ENCODE peak calls at places on chromosome 22, in five cellular contexts. One of them, this sample, is unnamed.

GRCh38 chr22:22027955-22028354 is 45.4 kb upstream of the TOP3B start:
- DNase-seq in coronary artery: no peak
- DNase-seq in fibroblast of mammary gland: no peak
- DNase-seq in foreskin fibroblast: no peak
- DNase-seq in ascending aorta: no peak
- DNase-seq in this sample: no peak

GRCh38 chr22:41722496-41722895 is 23.2 kb downstream of the MEI1 start:
- DNase-seq in foreskin fibroblast: no peak
- DNase-seq in ascending aorta: no peak
- DNase-seq in fibroblast of mammary gland: no peak
- DNase-seq in coronary artery: no peak
- DNase-seq in this sample: no peak

GRCh38 chr22:27136596-27136995 is 479.2 kb downstream of the MIAT start:
- DNase-seq in fibroblast of mammary gland: no peak
- DNase-seq in foreskin fibroblast: no peak
- DNase-seq in ascending aorta: no peak
- DNase-seq in coronary artery: no peak
- DNase-seq in this sample: no peak

GRCh38 chr22:41021039-41021654 is 70.0 kb downstream of the RBX1 start:
- DNase-seq in foreskin fibroblast: no peak
- DNase-seq in fibroblast of mammary gland: no peak
- DNase-seq in coronary artery: no peak
- DNase-seq in ascending aorta: peak
- DNase-seq in this sample: no peak

GRCh38 chr22:23763579-23764331 is 965 bp downstream of the C22orf15 start:
- DNase-seq in ascending aorta: no peak
- DNase-seq in fibroblast of mammary gland: no peak
- DNase-seq in foreskin fibroblast: no peak
- DNase-seq in coronary artery: peak
- DNase-seq in this sample: no peak

GRCh38 chr22:39236321-39237275 is 8.2 kb downstream of the PDGFB start:
- DNase-seq in coronary artery: no peak
- DNase-seq in ascending aorta: no peak
- DNase-seq in fibroblast of mammary gland: no peak
- DNase-seq in foreskin fibroblast: no peak
- DNase-seq in this sample: peak

GRCh38 chr22:38973289-38974169 is 8.6 kb upstream of the APOBEC3B start:
- DNase-seq in fibroblast of mammary gland: peak
- DNase-seq in coronary artery: no peak
- DNase-seq in foreskin fibroblast: peak
- DNase-seq in ascending aorta: no peak
- DNase-seq in this sample: peak

GRCh38 chr22:36197065-36197440 is 4.6 kb downstream of the APOL4 start:
- DNase-seq in coronary artery: peak
- DNase-seq in ascending aorta: peak
- DNase-seq in foreskin fibroblast: no peak
- DNase-seq in fibroblast of mammary gland: peak
- DNase-seq in this sample: peak

GRCh38 chr22:19691721-19692341 is 22.5 kb upstream of the SEPTIN5 start:
- DNase-seq in foreskin fibroblast: peak
- DNase-seq in ascending aorta: peak
- DNase-seq in coronary artery: no peak
- DNase-seq in fibroblast of mammary gland: peak
- DNase-seq in this sample: peak

GRCh38 chr22:17808688-17809403 is 34.6 kb upstream of the BID start:
- DNase-seq in coronary artery: no peak
- DNase-seq in fibroblast of mammary gland: no peak
- DNase-seq in foreskin fibroblast: no peak
- DNase-seq in ascending aorta: no peak
- DNase-seq in this sample: peak

GRCh38 chr22:23622634-23623033 is 9.5 kb downstream of the DRICH1 start:
- DNase-seq in ascending aorta: no peak
- DNase-seq in fibroblast of mammary gland: no peak
- DNase-seq in coronary artery: no peak
- DNase-seq in foreskin fibroblast: peak
- DNase-seq in this sample: no peak

GRCh38 chr22:38866024-38866398 is 6.0 kb downstream of the CBX6 start:
- DNase-seq in ascending aorta: peak
- DNase-seq in fibroblast of mammary gland: no peak
- DNase-seq in coronary artery: no peak
- DNase-seq in foreskin fibroblast: no peak
- DNase-seq in this sample: no peak

GRCh38 chr22:20991252-20992055 is 9.4 kb downstream of the LZTR1 start:
- DNase-seq in coronary artery: no peak
- DNase-seq in ascending aorta: no peak
- DNase-seq in foreskin fibroblast: no peak
- DNase-seq in fibroblast of mammary gland: no peak
- DNase-seq in this sample: no peak

GRCh38 chr22:19943665-19944026 is 2.0 kb upstream of the TXNRD2 start:
- DNase-seq in coronary artery: peak
- DNase-seq in fibroblast of mammary gland: peak
- DNase-seq in ascending aorta: no peak
- DNase-seq in foreskin fibroblast: peak
- DNase-seq in this sample: peak

GRCh38 chr22:27517361-27517760 is 284.2 kb downstream of the MN1 start:
- DNase-seq in foreskin fibroblast: no peak
- DNase-seq in ascending aorta: no peak
- DNase-seq in fibroblast of mammary gland: no peak
- DNase-seq in coronary artery: no peak
- DNase-seq in this sample: no peak

GRCh38 chr22:19287076-19287724 is 4.3 kb downstream of the CLTCL1 start:
- DNase-seq in foreskin fibroblast: no peak
- DNase-seq in fibroblast of mammary gland: peak
- DNase-seq in coronary artery: no peak
- DNase-seq in ascending aorta: no peak
- DNase-seq in this sample: peak

DNA sequence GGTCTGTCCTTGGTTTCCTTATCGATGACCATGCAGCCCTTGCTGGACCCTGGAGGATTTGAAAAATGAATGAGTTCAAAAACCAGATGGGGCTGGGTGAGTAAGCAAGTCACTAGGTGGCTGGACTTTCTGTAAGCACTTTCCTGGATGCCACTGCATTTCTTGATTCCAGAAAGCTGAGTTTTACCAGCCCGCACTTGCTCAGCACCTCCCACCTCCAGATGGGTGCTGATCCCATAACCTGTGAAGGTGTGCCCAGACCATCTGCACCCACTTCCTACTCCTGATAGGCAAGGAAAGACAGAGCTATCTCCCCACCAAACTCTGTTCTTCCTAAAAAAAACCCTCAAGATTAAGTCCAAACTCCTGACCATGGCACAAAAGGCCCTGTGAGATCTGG is 21.1 kb downstream of the ASCC2 start:
- DNase-seq in fibroblast of mammary gland: no peak
- DNase-seq in ascending aorta: no peak
- DNase-seq in foreskin fibroblast: no peak
- DNase-seq in coronary artery: no peak
- DNase-seq in this sample: no peak
- TF ChIP-seq CTCF in fibroblast of mammary gland: no peak
- TF ChIP-seq CTCF in ascending aorta: no peak
- TF ChIP-seq CTCF in foreskin fibroblast: no peak
- TF ChIP-seq CTCF in coronary artery: no peak
- TF ChIP-seq CTCF in this sample: no peak

GRCh38 chr22:30694171-30694637 is 470 bp upstream of the OSBP2 start:
- DNase-seq in fibroblast of mammary gland: peak
- DNase-seq in foreskin fibroblast: no peak
- DNase-seq in coronary artery: no peak
- DNase-seq in ascending aorta: peak
- DNase-seq in this sample: no peak

GRCh38 chr22:30697975-30698374 is 3.3 kb downstream of the OSBP2 start:
- DNase-seq in fibroblast of mammary gland: no peak
- DNase-seq in foreskin fibroblast: no peak
- DNase-seq in ascending aorta: no peak
- DNase-seq in coronary artery: no peak
- DNase-seq in this sample: no peak

GRCh38 chr22:30695351-30695762 is 683 bp downstream of the OSBP2 start:
- DNase-seq in coronary artery: no peak
- DNase-seq in fibroblast of mammary gland: no peak
- DNase-seq in foreskin fibroblast: no peak
- DNase-seq in ascending aorta: no peak
- DNase-seq in this sample: no peak

GRCh38 chr22:30695871-30696655 is 1.4 kb downstream of the OSBP2 start:
- DNase-seq in ascending aorta: no peak
- DNase-seq in fibroblast of mammary gland: no peak
- DNase-seq in foreskin fibroblast: no peak
- DNase-seq in coronary artery: no peak
- DNase-seq in this sample: no peak

GRCh38 chr22:30694638-30695350 is at the start of gene OSBP2:
- DNase-seq in foreskin fibroblast: no peak
- DNase-seq in fibroblast of mammary gland: no peak
- DNase-seq in coronary artery: no peak
- DNase-seq in ascending aorta: peak
- DNase-seq in this sample: no peak
- TF ChIP-seq CTCF in foreskin fibroblast: no peak
- TF ChIP-seq CTCF in fibroblast of mammary gland: no peak
- TF ChIP-seq CTCF in coronary artery: no peak
- TF ChIP-seq CTCF in ascending aorta: no peak
- TF ChIP-seq CTCF in this sample: no peak

DNA sequence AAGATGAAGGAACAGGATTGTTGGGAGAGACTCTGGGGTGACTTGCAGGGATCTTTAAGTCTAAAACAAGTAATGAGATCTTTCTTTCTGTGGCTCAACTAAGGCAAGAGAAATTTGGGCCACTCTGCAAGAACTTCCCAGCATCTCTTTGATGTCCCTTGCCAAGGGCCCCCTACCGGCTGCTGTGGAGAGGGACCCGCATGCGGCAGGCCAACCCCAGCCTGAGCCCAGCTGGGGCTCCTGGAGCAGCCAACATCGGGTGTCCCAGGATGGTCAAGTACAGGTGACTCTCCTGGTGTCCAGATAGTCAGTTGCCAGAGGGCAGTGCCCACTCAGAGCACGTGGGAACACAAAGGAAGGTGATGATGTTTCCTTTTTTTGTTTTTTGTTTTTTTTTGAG is 363.2 kb downstream of the TBC1D22A start:
- DNase-seq in ascending aorta: no peak
- DNase-seq in foreskin fibroblast: no peak
- DNase-seq in coronary artery: no peak
- DNase-seq in fibroblast of mammary gland: peak
- DNase-seq in this sample: no peak
- TF ChIP-seq CTCF in ascending aorta: no peak
- TF ChIP-seq CTCF in foreskin fibroblast: no peak
- TF ChIP-seq CTCF in coronary artery: no peak
- TF ChIP-seq CTCF in fibroblast of mammary gland: peak
- TF ChIP-seq CTCF in this sample: peak

DNA sequence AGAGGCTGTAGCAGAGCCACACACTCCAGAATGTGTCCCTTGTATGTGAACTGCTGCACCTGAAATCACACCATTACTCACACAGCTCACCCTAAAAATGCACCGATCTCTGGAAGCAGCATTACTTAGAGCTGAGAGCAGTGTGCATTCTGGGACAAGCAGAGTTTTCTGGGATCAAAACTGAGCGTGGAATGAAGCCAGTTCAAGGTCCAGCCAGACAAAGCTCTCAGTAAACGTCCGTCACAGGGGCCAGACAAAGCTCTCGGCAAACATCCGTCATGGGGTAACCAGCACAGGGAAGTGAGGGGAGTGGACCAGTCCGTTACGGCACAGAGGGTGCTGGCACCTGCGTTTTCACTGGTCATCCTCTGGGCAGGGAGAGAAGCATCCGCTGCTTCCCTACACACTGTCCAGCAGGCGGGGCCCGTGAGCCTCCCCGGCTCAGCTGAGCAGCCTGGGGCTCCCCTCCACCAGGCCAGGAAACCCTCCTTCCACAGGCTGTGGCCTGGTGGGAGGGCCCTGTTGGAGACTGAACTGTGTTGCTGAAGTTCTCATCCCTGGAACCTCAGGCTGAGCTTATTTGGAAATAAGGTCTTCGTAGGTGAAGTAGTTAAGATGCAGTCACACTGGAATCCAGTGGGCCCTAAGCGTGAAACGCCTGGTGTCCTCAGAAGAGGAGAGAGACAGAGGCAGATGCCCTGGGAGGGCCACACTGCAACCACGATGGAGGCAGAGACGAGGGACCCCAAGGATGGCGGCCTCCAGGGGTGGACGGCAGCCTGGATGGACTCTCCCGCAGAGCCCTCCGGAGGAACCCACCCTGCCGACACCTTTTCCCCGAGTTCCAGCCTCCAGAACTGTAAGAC is 883.9 kb downstream of the BRD1 start:
- DNase-seq in ascending aorta: peak
- DNase-seq in coronary artery: peak
- DNase-seq in fibroblast of mammary gland: no peak
- DNase-seq in foreskin fibroblast: no peak
- DNase-seq in this sample: no peak
- TF ChIP-seq CTCF in ascending aorta: no peak
- TF ChIP-seq CTCF in coronary artery: no peak
- TF ChIP-seq CTCF in fibroblast of mammary gland: no peak
- TF ChIP-seq CTCF in foreskin fibroblast: no peak
- TF ChIP-seq CTCF in this sample: no peak

GRCh38 chr22:31199187-31199586 is 12.9 kb upstream of the LIMK2 start:
- DNase-seq in foreskin fibroblast: no peak
- DNase-seq in fibroblast of mammary gland: no peak
- DNase-seq in coronary artery: no peak
- DNase-seq in ascending aorta: no peak
- DNase-seq in this sample: no peak
- TF ChIP-seq CTCF in foreskin fibroblast: no peak
- TF ChIP-seq CTCF in fibroblast of mammary gland: no peak
- TF ChIP-seq CTCF in coronary artery: no peak
- TF ChIP-seq CTCF in ascending aorta: no peak
- TF ChIP-seq CTCF in this sample: no peak

GRCh38 chr22:43889366-43890253 is 2.2 kb downstream of the PNPLA5 start:
- DNase-seq in fibroblast of mammary gland: peak
- DNase-seq in coronary artery: no peak
- DNase-seq in foreskin fibroblast: peak
- DNase-seq in ascending aorta: no peak
- DNase-seq in this sample: peak

GRCh38 chr22:43893266-43893665 is 1.5 kb upstream of the PNPLA5 start:
- DNase-seq in coronary artery: no peak
- DNase-seq in foreskin fibroblast: no peak
- DNase-seq in fibroblast of mammary gland: no peak
- DNase-seq in ascending aorta: no peak
- DNase-seq in this sample: no peak

GRCh38 chr22:43890901-43891331 is 897 bp downstream of the PNPLA5 start:
- DNase-seq in ascending aorta: no peak
- DNase-seq in foreskin fibroblast: no peak
- DNase-seq in coronary artery: no peak
- DNase-seq in fibroblast of mammary gland: no peak
- DNase-seq in this sample: no peak

GRCh38 chr22:43892183-43892894 is 526 bp upstream of the PNPLA5 start:
- DNase-seq in coronary artery: no peak
- DNase-seq in foreskin fibroblast: no peak
- DNase-seq in fibroblast of mammary gland: no peak
- DNase-seq in ascending aorta: no peak
- DNase-seq in this sample: no peak

GRCh38 chr22:43891360-43892182 is at the start of gene PNPLA5:
- DNase-seq in foreskin fibroblast: no peak
- DNase-seq in coronary artery: no peak
- DNase-seq in ascending aorta: no peak
- DNase-seq in fibroblast of mammary gland: peak
- DNase-seq in this sample: no peak
- TF ChIP-seq CTCF in foreskin fibroblast: no peak
- TF ChIP-seq CTCF in coronary artery: no peak
- TF ChIP-seq CTCF in ascending aorta: no peak
- TF ChIP-seq CTCF in fibroblast of mammary gland: no peak
- TF ChIP-seq CTCF in this sample: no peak

GRCh38 chr22:37697540-37697835 is 640 bp downstream of the TRIOBP start:
- DNase-seq in ascending aorta: no peak
- DNase-seq in fibroblast of mammary gland: no peak
- DNase-seq in foreskin fibroblast: no peak
- DNase-seq in coronary artery: no peak
- DNase-seq in this sample: no peak
- TF ChIP-seq CTCF in ascending aorta: no peak
- TF ChIP-seq CTCF in fibroblast of mammary gland: no peak
- TF ChIP-seq CTCF in foreskin fibroblast: no peak
- TF ChIP-seq CTCF in coronary artery: no peak
- TF ChIP-seq CTCF in this sample: no peak